ENCODE peak calls at places on chromosome 5, in eight cellular contexts. Z is mesenteric fat pad, R is mesendoderm, F is activated B cell treated with CpG ODN at 0.5 μM for 24 hours, P is T-helper 17 cell, C is T47D, L is NCI-H187, U is AML-193. J is an unnamed sample.

GRCh38 chr5:38866362-38867070 is 20.7 kb downstream of the OSMR start:
- DNase-seq in F (no peak), P (no peak), L (no peak), U (no peak), Z (no peak), C (no peak), R (no peak), J (no peak)

GRCh38 chr5:42944989-42945388 is 95.1 kb downstream of the ANXA2R start:
- DNase-seq in U (no peak), P (no peak), R (peak; percentile 56), L (no peak), C (no peak), F (no peak), Z (no peak), J (no peak)

GRCh38 chr5:88188458-88189132 is 80.0 kb downstream of the TMEM161B start:
- DNase-seq in F (no peak), C (no peak), P (no peak), Z (no peak), U (no peak), L (no peak), R (peak; percentile 20), J (no peak)

GRCh38 chr5:76819851-76820280 is 1.0 kb downstream of the F2RL1 start:
- DNase-seq in C (no peak), Z (no peak), R (peak; percentile 46), U (no peak), F (no peak), P (no peak), L (no peak), J (no peak)

GRCh38 chr5:39072915-39073758 is 1.1 kb downstream of the RICTOR start:
- DNase-seq in C (peak; percentile 56), R (peak; percentile 79), U (peak; percentile 66), F (no peak), L (no peak), P (peak; percentile 38), Z (no peak), J (peak; percentile 57)

GRCh38 chr5:1564824-1565736 is 41.3 kb upstream of the LPCAT1 start:
- DNase-seq in R (no peak), F (no peak), U (no peak), Z (no peak), P (no peak), C (peak; percentile 3), L (no peak), J (no peak)

GRCh38 chr5:106172681-106173532 is 1497.8 kb downstream of the EFNA5 start:
- DNase-seq in P (no peak), L (no peak), U (no peak), C (no peak), Z (no peak), F (no peak), R (no peak), J (no peak)

GRCh38 chr5:110815916-110816605 is 77.3 kb downstream of the SLC25A46 start:
- DNase-seq in P (no peak), F (no peak), L (no peak), C (no peak), R (no peak), Z (no peak), U (no peak), J (no peak)

GRCh38 chr5:126707080-126707479 is 69.9 kb upstream of the LMNB1 start:
- DNase-seq in P (no peak), R (no peak), F (no peak), U (no peak), Z (no peak), L (no peak), C (no peak), J (no peak)

GRCh38 chr5:64688965-64689364 is 1.3 kb upstream of the SHISAL2B start:
- DNase-seq in U (no peak), P (no peak), R (peak; percentile 72), C (no peak), Z (no peak), L (no peak), F (no peak), J (no peak)

GRCh38 chr5:134440185-134440755 is 28.6 kb upstream of the CDKN2AIPNL start:
- DNase-seq in C (no peak), U (no peak), R (no peak), P (no peak), F (no peak), Z (no peak), L (no peak), J (no peak)

GRCh38 chr5:170362102-170362501 is 27.1 kb downstream of the KCNMB1 start:
- DNase-seq in L (no peak), P (no peak), F (no peak), Z (no peak), C (no peak), R (no peak), U (no peak), J (no peak)

GRCh38 chr5:124030043-124030461 is 518.1 kb downstream of the CSNK1G3 start:
- DNase-seq in Z (no peak), L (no peak), C (no peak), R (no peak), F (no peak), P (no peak), U (no peak), J (no peak)

GRCh38 chr5:1028481-1029269 is 20.1 kb downstream of the NKD2 start:
- DNase-seq in C (no peak), L (no peak), R (no peak), F (no peak), U (no peak), Z (no peak), P (no peak), J (no peak)

GRCh38 chr5:138635268-138635667 is 60.1 kb upstream of the HSPA9 start:
- DNase-seq in F (no peak), L (no peak), C (no peak), Z (no peak), U (no peak), P (no peak), R (no peak), J (no peak)

GRCh38 chr5:84524491-84524890 is 139.8 kb upstream of the EDIL3 start:
- DNase-seq in U (no peak), R (no peak), P (no peak), Z (no peak), F (no peak), C (no peak), L (no peak), J (no peak)

GRCh38 chr5:14108170-14108996 is 34.8 kb upstream of the TRIO start:
- DNase-seq in C (peak; percentile 67), F (no peak), R (peak; percentile 88), U (peak; percentile 22), Z (no peak), P (peak; percentile 6), L (peak; percentile 35), J (no peak)

GRCh38 chr5:152634596-152634995 is 229.5 kb upstream of the NMUR2 start:
- DNase-seq in Z (no peak), C (no peak), U (no peak), L (peak; percentile 9), P (no peak), R (peak; percentile 81), F (no peak), J (no peak)

GRCh38 chr5:89083791-89084190 is 200.8 kb upstream of the MEF2C start:
- DNase-seq in F (no peak), U (no peak), Z (no peak), P (no peak), C (no peak), R (no peak), L (no peak), J (no peak)

GRCh38 chr5:31954091-31954490 is 220.0 kb downstream of the GOLPH3 start:
- DNase-seq in C (no peak), R (no peak), P (no peak), F (no peak), U (no peak), Z (no peak), L (no peak), J (no peak)

GRCh38 chr5:38104497-38105230 is 153.7 kb upstream of the EGFLAM start:
- DNase-seq in F (no peak), R (peak; percentile 80), Z (no peak), L (no peak), C (no peak), U (no peak), P (no peak), J (no peak)

GRCh38 chr5:171342362-171343111 is 33.5 kb downstream of the TLX3 start:
- DNase-seq in C (peak; percentile 51), R (peak; percentile 77), U (peak; percentile 46), Z (peak; percentile 81), L (no peak), F (no peak), P (peak; percentile 10), J (no peak)

GRCh38 chr5:171709930-171710329 is 75.7 kb upstream of the SMIM23 start:
- DNase-seq in R (peak; percentile 19), P (no peak), U (no peak), F (no peak), Z (no peak), C (no peak), L (no peak), J (no peak)

GRCh38 chr5:145718956-145719355 is 116.2 kb downstream of the PRELID2 start:
- DNase-seq in L (no peak), R (peak; percentile 39), C (peak; percentile 20), P (no peak), F (no peak), U (no peak), Z (no peak), J (no peak)

GRCh38 chr5:143931389-143931984 is 119.5 kb downstream of the HMHB1 start:
- DNase-seq in Z (no peak), L (no peak), R (no peak), U (no peak), C (no peak), P (no peak), F (no peak), J (no peak)

GRCh38 chr5:108687599-108688220 is 60.0 kb upstream of the FER start:
- DNase-seq in U (no peak), L (no peak), F (no peak), P (no peak), R (no peak), C (no peak), Z (no peak), J (no peak)

GRCh38 chr5:148482697-148483462 is 99.1 kb downstream of the FBXO38 start:
- DNase-seq in U (peak; percentile 13), P (peak; percentile 47), Z (no peak), L (no peak), F (no peak), C (peak; percentile 52), R (peak; percentile 86), J (peak; percentile 24)

GRCh38 chr5:1641041-1641440 is 117.3 kb upstream of the LPCAT1 start:
- DNase-seq in C (no peak), R (no peak), Z (no peak), P (no peak), L (no peak), F (no peak), U (no peak), J (no peak)

GRCh38 chr5:93174930-93175329 is 406.1 kb downstream of the NR2F1-AS1 start:
- DNase-seq in R (no peak), U (no peak), L (no peak), F (no peak), P (no peak), Z (no peak), C (no peak), J (no peak)

GRCh38 chr5:77637170-77638074 is 1.1 kb downstream of the OTP start:
- DNase-seq in R (peak; percentile 25), C (no peak), L (no peak), Z (no peak), F (no peak), P (no peak), U (no peak), J (no peak)

GRCh38 chr5:132022737-132023136 is 11.3 kb upstream of the ACSL6 start:
- DNase-seq in R (no peak), C (no peak), L (no peak), U (no peak), F (no peak), P (no peak), Z (peak; percentile 16), J (no peak)

GRCh38 chr5:54836959-54837534 is 148.3 kb downstream of the ESM1 start:
- DNase-seq in L (no peak), F (no peak), U (no peak), C (no peak), R (no peak), P (no peak), Z (no peak), J (no peak)

GRCh38 chr5:110165366-110165765 is 475.6 kb downstream of the MAN2A1 start:
- DNase-seq in U (no peak), Z (no peak), F (no peak), R (no peak), L (no peak), P (no peak), C (no peak), J (no peak)

GRCh38 chr5:53133020-53133419 is 23.5 kb upstream of the MOCS2 start:
- DNase-seq in Z (no peak), C (no peak), F (no peak), L (no peak), R (no peak), U (no peak), P (no peak), J (no peak)

J was measured in activated effector memory CD4-positive, alpha-beta T cell treated with Interleukin-2 at 50 U/mL for 16 hours.